ENCODE peak calls at places on chromosomes 7 and 10, in eight cellular contexts. E, M, Z, W, C, Q, G and X are unnamed samples. For H3K27me3, the result is how much of the 10 kb centered on the place peaks cover.

GRCh38 chr10:59068581-59069191 is 107.8 kb upstream of the PHYHIPL start:
- DNase-seq in E (no peak), M (no peak), Z (no peak), W (no peak), C (no peak), Q (no peak), G (no peak), X (no peak)

GRCh38 chr10:70981171-70981836 is 92.9 kb upstream of the PCBD1 start:
- DNase-seq in E (no peak), M (no peak), Z (no peak), W (no peak), C (no peak), Q (no peak), G (no peak), X (no peak)

GRCh38 chr10:116371737-116372136 is 47.5 kb downstream of the CCDC172 start:
- DNase-seq in E (no peak), M (no peak), Z (no peak), W (no peak), C (no peak), Q (no peak), G (no peak), X (no peak)

GRCh38 chr10:129285459-129285858 is 181.6 kb upstream of the MGMT start:
- DNase-seq in E (no peak), M (no peak), Z (no peak), W (no peak), C (no peak), Q (no peak), G (no peak), X (no peak)

GRCh38 chr7:94344826-94345225 is 49.9 kb upstream of the COL1A2 start:
- DNase-seq in E (no peak), M (no peak), Z (no peak), W (no peak), C (no peak), Q (no peak), G (no peak), X (no peak)

GRCh38 chr7:43869898-43870240 is 552 bp upstream of the MRPS24 start:
- DNase-seq in E (no peak), M (no peak), Z (peak), W (no peak), C (no peak), Q (no peak), G (no peak), X (no peak)

GRCh38 chr7:96084880-96085551 is 236.9 kb downstream of the SLC25A13 start:
- DNase-seq in E (no peak), M (no peak), Z (no peak), W (no peak), C (no peak), Q (no peak), G (no peak), X (no peak)

GRCh38 chr10:78757542-78757941 is 311.2 kb upstream of the ZMIZ1 start:
- DNase-seq in E (no peak), M (no peak), Z (peak), W (no peak), C (no peak), Q (no peak), G (no peak), X (no peak)

GRCh38 chr10:929965-930364 is 1.5 kb downstream of the LARP4B start:
- DNase-seq in E (no peak), M (no peak), Z (no peak), W (no peak), C (no peak), Q (no peak), G (no peak), X (no peak)

GRCh38 chr10:90197766-90198165 is 496.4 kb downstream of the KIF20B start:
- DNase-seq in E (no peak), M (no peak), Z (no peak), W (no peak), C (no peak), Q (no peak), G (no peak), X (no peak)

GRCh38 chr7:45052011-45052410 is 36.8 kb downstream of the NACAD start:
- DNase-seq in E (no peak), M (no peak), Z (no peak), W (no peak), C (no peak), Q (no peak), G (no peak), X (no peak)

GRCh38 chr10:8543361-8544056 is 489.0 kb downstream of the GATA3 start:
- DNase-seq in E (no peak), M (no peak), Z (peak), W (no peak), C (no peak), Q (no peak), G (no peak), X (no peak)

DNA sequence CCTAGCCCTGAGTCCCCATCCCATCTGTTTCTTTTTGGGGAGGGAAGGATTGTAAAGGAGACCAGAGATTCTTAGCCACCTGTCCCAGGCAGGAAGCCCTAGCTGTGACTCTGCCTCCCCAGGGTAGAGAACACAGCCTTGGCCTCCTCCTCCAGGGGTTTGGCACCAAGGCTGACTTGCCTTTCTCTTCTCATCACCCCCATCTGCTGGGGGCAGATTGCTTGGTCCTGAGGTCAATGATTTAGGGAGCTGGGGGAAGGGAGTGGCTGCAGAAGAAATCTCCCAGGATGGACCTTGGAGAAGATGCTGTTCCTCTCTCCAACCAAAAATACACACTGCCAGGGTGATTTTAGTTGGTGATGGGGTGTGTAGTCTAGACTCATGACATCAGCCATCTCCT is 2.6 kb upstream of the MNX1 start:
- DNase-seq in E (no peak), M (no peak), Z (no peak), W (no peak), C (no peak), Q (no peak), G (no peak), X (peak)
- H3K4me3 ChIP-seq in E (no peak), M (no peak), Z (no peak), W (no peak), C (no peak), Q (no peak), G (no peak), X (no peak)

GRCh38 chr10:98430427-98430826 is 15.4 kb upstream of the PYROXD2 start:
- DNase-seq in E (no peak), M (no peak), Z (no peak), W (no peak), C (no peak), Q (no peak), G (no peak), X (no peak)

GRCh38 chr10:98431016-98431415 is 15.7 kb downstream of the HPS1 start:
- DNase-seq in E (peak), M (no peak), Z (no peak), W (no peak), C (no peak), Q (no peak), G (no peak), X (no peak)

GRCh38 chr10:98432330-98432729 is 14.4 kb downstream of the HPS1 start:
- DNase-seq in E (no peak), M (no peak), Z (no peak), W (no peak), C (no peak), Q (no peak), G (no peak), X (no peak)

GRCh38 chr10:98427011-98427515 is 12.1 kb upstream of the PYROXD2 start:
- DNase-seq in E (peak), M (no peak), Z (no peak), W (no peak), C (no peak), Q (no peak), G (no peak), X (no peak)

DNA sequence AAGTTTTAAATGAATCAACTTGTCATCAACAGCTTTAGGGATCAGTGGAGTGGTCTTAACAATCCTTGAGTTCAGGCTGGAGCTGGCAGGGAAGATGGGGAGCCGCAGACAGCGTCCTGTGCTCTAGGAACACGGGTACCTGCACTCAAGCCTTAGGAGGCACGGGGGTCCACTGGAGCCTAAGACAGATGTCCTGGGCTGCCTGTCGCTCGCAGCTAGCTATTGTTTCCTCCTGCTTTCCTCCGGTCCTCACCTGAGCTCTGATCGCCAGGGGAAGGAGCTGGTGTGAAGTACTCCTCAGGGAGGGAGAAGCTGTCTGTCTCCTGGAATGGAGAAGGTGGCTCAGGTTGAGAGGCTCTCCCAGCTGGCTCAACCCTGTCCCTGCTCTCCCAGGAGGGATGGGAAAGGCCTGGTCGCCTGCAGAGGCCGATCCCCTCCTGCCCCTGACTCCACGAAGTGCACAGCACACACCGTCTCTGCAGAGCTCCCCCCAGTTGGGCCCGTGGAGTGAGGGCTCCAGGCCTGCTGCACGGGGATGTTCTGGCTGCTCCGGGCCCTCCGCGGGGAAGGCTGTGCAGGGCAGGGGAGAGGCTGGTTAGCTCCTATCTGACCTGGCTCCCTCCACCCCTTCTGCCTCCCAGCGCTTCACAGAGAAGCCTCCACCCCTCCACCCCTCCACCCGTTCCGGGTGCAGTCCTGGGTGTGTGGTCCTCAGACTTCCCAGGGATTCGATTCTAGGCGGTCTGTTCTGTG is 14.5 kb upstream of the PYROXD2 start:
- DNase-seq in E (no peak), M (no peak), Z (no peak), W (no peak), C (no peak), Q (no peak), G (no peak), X (no peak)
- H3K27me3 ChIP-seq in E (under half), M (under half), Z (under half), W (under half), C (under half), Q (under half), G (under half), X (under half)

DNA sequence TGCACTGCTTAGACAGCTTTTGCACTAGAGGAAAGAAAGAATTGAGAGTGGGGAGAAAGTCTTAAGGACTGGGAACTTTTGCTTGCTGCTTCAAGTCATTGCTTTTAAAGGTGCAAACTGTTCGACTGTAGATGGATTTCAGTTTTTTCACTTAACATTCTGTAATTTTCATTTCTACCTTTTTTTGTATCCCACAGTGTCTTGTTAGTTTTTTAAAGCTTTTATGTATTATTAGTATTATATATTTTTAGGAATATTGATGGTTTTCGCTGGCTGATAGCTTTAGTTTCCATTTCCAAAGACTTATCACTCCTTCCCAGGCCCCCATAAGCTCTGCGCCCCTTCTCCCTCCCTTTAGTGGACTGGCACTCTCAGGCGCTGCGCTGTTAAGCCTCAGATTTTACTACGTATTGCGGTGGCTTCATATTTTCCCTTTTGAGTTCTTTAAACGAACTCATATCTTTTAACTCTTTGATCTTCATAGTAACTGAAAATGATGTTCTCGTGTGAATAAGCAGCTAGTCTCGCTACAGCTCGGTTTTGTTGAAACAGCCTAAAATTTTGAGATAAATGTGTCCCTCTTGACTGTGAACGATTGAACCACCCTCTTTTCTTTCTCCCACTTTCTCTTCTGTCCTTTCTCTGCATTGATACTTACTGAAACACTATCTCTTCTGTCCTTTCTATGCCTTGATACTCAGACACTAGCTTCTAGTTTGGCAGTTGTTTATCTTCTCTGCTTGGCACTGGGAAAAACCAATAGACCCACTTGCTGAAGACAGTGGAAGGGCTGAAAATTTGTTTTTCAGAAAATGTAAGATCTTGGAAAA is 2.5 kb upstream of the ETV1 start:
- DNase-seq in E (no peak), M (no peak), Z (no peak), W (no peak), C (no peak), Q (no peak), G (no peak), X (no peak)
- H3K4me3 ChIP-seq in E (peak), M (peak), Z (peak), W (peak), C (peak), Q (peak), G (peak), X (peak)

GRCh38 chr10:100733319-100733718 is 12.1 kb upstream of the PAX2 start:
- DNase-seq in E (no peak), M (no peak), Z (no peak), W (no peak), C (no peak), Q (no peak), G (no peak), X (no peak)

GRCh38 chr10:100736144-100736808 is 9.1 kb upstream of the PAX2 start:
- DNase-seq in E (no peak), M (no peak), Z (no peak), W (no peak), C (no peak), Q (no peak), G (no peak), X (no peak)

GRCh38 chr10:100734295-100735086 is 10.9 kb upstream of the PAX2 start:
- DNase-seq in E (no peak), M (no peak), Z (no peak), W (no peak), C (no peak), Q (no peak), G (no peak), X (no peak)

GRCh38 chr10:100735345-100736143 is 9.8 kb upstream of the PAX2 start:
- DNase-seq in E (no peak), M (no peak), Z (no peak), W (no peak), C (no peak), Q (no peak), G (no peak), X (no peak)

GRCh38 chr10:100735087-100735344 is 10.4 kb upstream of the PAX2 start:
- DNase-seq in E (no peak), M (no peak), Z (no peak), W (no peak), C (no peak), Q (no peak), G (no peak), X (no peak)
- H3K27me3 ChIP-seq in E (half or more), M (half or more), Z (half or more), W (half or more), C (half or more), Q (under half), G (half or more), X (half or more)

GRCh38 chr7:144672869-144673268 is 163.0 kb downstream of the TPK1 start:
- DNase-seq in E (no peak), M (no peak), Z (no peak), W (no peak), C (no peak), Q (no peak), G (no peak), X (no peak)

GRCh38 chr7:144674550-144674949 is 161.3 kb downstream of the TPK1 start:
- DNase-seq in E (no peak), M (no peak), Z (no peak), W (no peak), C (no peak), Q (no peak), G (no peak), X (no peak)

GRCh38 chr7:144670251-144670650 is 165.6 kb downstream of the TPK1 start:
- DNase-seq in E (no peak), M (no peak), Z (peak), W (no peak), C (no peak), Q (no peak), G (no peak), X (no peak)

GRCh38 chr7:144668503-144668902 is 167.3 kb downstream of the TPK1 start:
- DNase-seq in E (no peak), M (no peak), Z (no peak), W (no peak), C (no peak), Q (no peak), G (no peak), X (no peak)

DNA sequence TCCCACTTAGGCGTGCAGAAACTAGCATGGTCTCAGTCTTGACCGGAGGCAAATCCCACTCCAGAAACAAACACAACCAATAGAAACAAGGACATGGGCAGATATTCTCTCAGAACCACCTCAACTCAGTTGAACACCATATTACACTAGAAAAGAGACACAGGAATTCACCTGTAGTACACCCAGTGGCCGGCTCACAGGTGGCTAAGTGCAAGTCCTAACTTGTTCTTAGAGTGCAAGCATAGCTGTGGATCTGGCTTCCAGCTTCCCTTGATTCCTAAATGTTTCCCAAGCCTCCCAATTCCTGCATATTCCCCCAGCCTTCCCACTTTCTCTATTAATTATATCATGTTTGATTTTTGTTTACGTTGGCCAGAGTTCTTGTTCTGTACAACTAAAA is 164.4 kb downstream of the TPK1 start:
- DNase-seq in E (no peak), M (no peak), Z (no peak), W (no peak), C (no peak), Q (no peak), G (no peak), X (no peak)
- H3K4me3 ChIP-seq in E (no peak), M (no peak), Z (no peak), W (no peak), C (no peak), Q (no peak), G (no peak), X (no peak)

GRCh38 chr7:128311-129080 is 63.9 kb upstream of the FAM20C start:
- DNase-seq in E (no peak), M (no peak), Z (no peak), W (no peak), C (no peak), Q (no peak), G (no peak), X (no peak)

GRCh38 chr7:125661-126060 is 66.7 kb upstream of the FAM20C start:
- DNase-seq in E (no peak), M (no peak), Z (no peak), W (no peak), C (no peak), Q (no peak), G (no peak), X (no peak)

GRCh38 chr7:126368-126767 is 66.0 kb upstream of the FAM20C start:
- DNase-seq in E (no peak), M (no peak), Z (no peak), W (no peak), C (no peak), Q (no peak), G (no peak), X (no peak)

GRCh38 chr7:125061-125471 is 67.3 kb upstream of the FAM20C start:
- DNase-seq in E (no peak), M (no peak), Z (peak), W (no peak), C (no peak), Q (no peak), G (no peak), X (no peak)

DNA sequence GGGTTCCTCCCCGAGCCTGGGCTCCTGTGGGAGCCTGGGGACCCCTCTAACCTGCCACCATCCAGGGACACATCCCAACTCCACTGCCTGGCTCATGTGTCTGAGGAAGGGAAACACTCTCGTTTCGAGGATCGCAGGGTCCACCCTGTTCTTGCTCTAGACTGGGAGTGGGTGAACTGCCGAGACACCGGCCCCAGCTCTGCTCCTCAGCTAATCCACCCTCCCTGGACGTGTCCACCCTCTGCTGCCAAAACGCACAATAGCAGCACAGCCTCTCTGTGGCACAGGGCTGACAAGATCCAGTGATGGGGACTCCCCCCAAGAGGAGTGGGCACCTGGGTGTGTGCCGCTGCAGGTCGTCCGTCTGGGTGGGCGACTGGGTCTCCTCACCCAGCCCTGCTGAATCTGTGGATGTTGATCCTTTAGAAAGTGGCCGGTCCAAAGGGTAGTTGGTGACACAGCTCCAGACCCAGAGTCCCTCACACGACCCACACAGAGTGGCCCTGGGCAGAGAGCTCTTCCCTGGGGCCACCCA is 65.2 kb upstream of the FAM20C start:
- DNase-seq in E (no peak), M (no peak), Z (peak), W (no peak), C (no peak), Q (no peak), G (no peak), X (no peak)
- H3K27me3 ChIP-seq in E (under half), M (under half), Z (under half), W (under half), C (under half), Q (under half), G (under half), X (under half)

GRCh38 chr10:62259456-62259855 is 9.2 kb downstream of the RTKN2 start:
- DNase-seq in E (no peak), M (no peak), Z (no peak), W (no peak), C (no peak), Q (no peak), G (no peak), X (no peak)
- H3K4me3 ChIP-seq in E (no peak), M (no peak), Z (no peak), W (no peak), C (no peak), Q (no peak), G (no peak), X (no peak)